ENCODE peak calls at places on chromosomes 6 and 20, in four cellular contexts. M is dermis blood vessel endothelial cell, W is OCI-M1, X is brain pericyte. D is an unnamed sample.

GRCh38 chr6:98670045-98670746 is 164.2 kb upstream of the POU3F2 start:
- DNase-seq in M (no peak), W (no peak), X (no peak), D (no peak)

GRCh38 chr20:44946266-44946852 is 13.8 kb downstream of the TOMM34 start:
- DNase-seq in M (no peak), W (no peak), X (no peak), D (no peak)

GRCh38 chr6:31125162-31125561 is 4.9 kb upstream of the CDSN start:
- DNase-seq in M (peak), W (no peak), X (no peak), D (no peak)

GRCh38 chr6:127385668-127386385 is 42.4 kb upstream of the ECHDC1 start:
- DNase-seq in M (no peak), W (no peak), X (no peak), D (no peak)

GRCh38 chr6:123635567-123635966 is 1.2 kb downstream of the TRDN start:
- DNase-seq in M (no peak), W (no peak), X (no peak), D (no peak)

GRCh38 chr6:73854998-73855718 is 159.2 kb downstream of the CD109 start:
- DNase-seq in M (peak), W (peak), X (peak), D (peak)

GRCh38 chr6:75762063-75762462 is 13.0 kb downstream of the MYO6 start:
- DNase-seq in M (no peak), W (no peak), X (no peak), D (no peak)

GRCh38 chr20:17511401-17511800 is 19.8 kb downstream of the BFSP1 start:
- DNase-seq in M (no peak), W (no peak), X (no peak), D (no peak)

GRCh38 chr6:160428818-160429744 is 80.9 kb downstream of the SLC22A3 start:
- DNase-seq in M (no peak), W (no peak), X (no peak), D (peak)

GRCh38 chr20:43662943-43663655 is 3.8 kb upstream of the MYBL2 start:
- DNase-seq in M (no peak), W (no peak), X (no peak), D (no peak)

GRCh38 chr6:157518399-157519250 is 137.6 kb downstream of the ZDHHC14 start:
- DNase-seq in M (peak), W (no peak), X (no peak), D (no peak)

GRCh38 chr20:61449916-61450315 is 197.9 kb downstream of the CDH4 start:
- DNase-seq in M (no peak), W (no peak), X (no peak), D (no peak)

GRCh38 chr20:14966203-14966602 is 628.8 kb upstream of the FLRT3 start:
- DNase-seq in M (no peak), W (no peak), X (no peak), D (no peak)

GRCh38 chr6:20279608-20280287 is 67.5 kb upstream of the MBOAT1 start:
- DNase-seq in M (no peak), W (no peak), X (no peak), D (no peak)

GRCh38 chr20:22447448-22447778 is 137.0 kb downstream of the FOXA2 start:
- DNase-seq in M (no peak), W (no peak), X (no peak), D (no peak)

D was measured in NB4.